ENCODE peak calls at places on chromosome 9, in six cellular contexts. U is gastrocnemius medialis, K is DND-41, J is AG09319, L is WTC11, N is heart left ventricle. Y is an unnamed sample.

GRCh38 chr9:83027153-83027867 is 35.6 kb downstream of the RASEF start:
- DNase-seq in U (no peak), K (no peak), J (peak), L (no peak), N (no peak), Y (no peak)

GRCh38 chr9:34382879-34383278 is 6.2 kb upstream of the MYORG start:
- DNase-seq in U (no peak), K (no peak), J (no peak), L (no peak), N (no peak), Y (no peak)

GRCh38 chr9:15961217-15961616 is 408.4 kb downstream of the CCDC171 start:
- DNase-seq in U (no peak), K (no peak), J (no peak), L (no peak), N (no peak), Y (no peak)

GRCh38 chr9:21616082-21616778 is 134.1 kb upstream of the IFNE start:
- DNase-seq in U (no peak), K (no peak), J (peak), L (no peak), N (no peak), Y (no peak)

GRCh38 chr9:134964686-134965085 is 47.0 kb upstream of the FCN1 start:
- DNase-seq in U (no peak), K (no peak), J (no peak), L (no peak), N (no peak), Y (no peak)

GRCh38 chr9:99121604-99122003 is 16.7 kb downstream of the TGFBR1 start:
- DNase-seq in U (no peak), K (no peak), J (no peak), L (no peak), N (no peak), Y (no peak)

GRCh38 chr9:89513836-89514235 is 15.9 kb upstream of the SEMA4D start:
- DNase-seq in U (no peak), K (no peak), J (no peak), L (no peak), N (no peak), Y (no peak)

GRCh38 chr9:75482566-75482965 is 394.3 kb downstream of the OSTF1 start:
- DNase-seq in U (no peak), K (no peak), J (no peak), L (no peak), N (no peak), Y (no peak)

GRCh38 chr9:12875216-12875615 is 100.4 kb downstream of the LURAP1L start:
- DNase-seq in U (no peak), K (no peak), J (no peak), L (no peak), N (no peak), Y (no peak)

GRCh38 chr9:136085815-136086212 is 9.3 kb downstream of the NACC2 start:
- DNase-seq in U (peak), K (no peak), J (no peak), L (no peak), N (peak), Y (no peak)

GRCh38 chr9:106916491-106917235 is 53.7 kb downstream of the ZNF462 start:
- DNase-seq in U (no peak), K (no peak), J (no peak), L (no peak), N (peak), Y (no peak)

GRCh38 chr9:7779201-7779600 is 20.4 kb downstream of the DMAC1 start:
- DNase-seq in U (no peak), K (no peak), J (no peak), L (no peak), N (no peak), Y (no peak)

GRCh38 chr9:97852399-97853055 is 499 bp upstream of the FOXE1 start:
- DNase-seq in U (no peak), K (no peak), J (no peak), L (peak), N (no peak), Y (no peak)

GRCh38 chr9:97854696-97855485 is 1.9 kb downstream of the FOXE1 start:
- DNase-seq in U (no peak), K (no peak), J (no peak), L (no peak), N (no peak), Y (no peak)

GRCh38 chr9:97855486-97855875 is 2.5 kb downstream of the FOXE1 start:
- DNase-seq in U (no peak), K (no peak), J (no peak), L (no peak), N (no peak), Y (no peak)

GRCh38 chr9:97853056-97853843 is at the start of gene FOXE1:
- DNase-seq in U (no peak), K (no peak), J (no peak), L (peak), N (no peak), Y (no peak)

GRCh38 chr9:97853844-97854695 is 1.0 kb downstream of the FOXE1 start:
- DNase-seq in U (no peak), K (no peak), J (no peak), L (peak), N (no peak), Y (no peak)
- TF ChIP-seq CTCF in U (no peak), K (no peak), J (no peak), L (no peak), N (no peak), Y (peak)

GRCh38 chr9:133437753-133438531 is 15.8 kb downstream of the ADAMTS13 start:
- DNase-seq in U (no peak), K (no peak), J (no peak), L (peak), N (no peak), Y (no peak)
- TF ChIP-seq CTCF in U (no peak), K (no peak), J (no peak), L (no peak), N (no peak), Y (peak)

GRCh38 chr9:78118742-78119473 is 87.3 kb upstream of the GNAQ start:
- DNase-seq in U (no peak), K (no peak), J (no peak), L (no peak), N (no peak), Y (no peak)

GRCh38 chr9:78109075-78109474 is 77.5 kb upstream of the GNAQ start:
- DNase-seq in U (no peak), K (no peak), J (no peak), L (no peak), N (no peak), Y (no peak)

GRCh38 chr9:78114581-78114980 is 83.0 kb upstream of the GNAQ start:
- DNase-seq in U (no peak), K (no peak), J (no peak), L (no peak), N (no peak), Y (no peak)

GRCh38 chr9:78112004-78112403 is 80.4 kb upstream of the GNAQ start:
- DNase-seq in U (no peak), K (no peak), J (no peak), L (no peak), N (no peak), Y (no peak)

DNA sequence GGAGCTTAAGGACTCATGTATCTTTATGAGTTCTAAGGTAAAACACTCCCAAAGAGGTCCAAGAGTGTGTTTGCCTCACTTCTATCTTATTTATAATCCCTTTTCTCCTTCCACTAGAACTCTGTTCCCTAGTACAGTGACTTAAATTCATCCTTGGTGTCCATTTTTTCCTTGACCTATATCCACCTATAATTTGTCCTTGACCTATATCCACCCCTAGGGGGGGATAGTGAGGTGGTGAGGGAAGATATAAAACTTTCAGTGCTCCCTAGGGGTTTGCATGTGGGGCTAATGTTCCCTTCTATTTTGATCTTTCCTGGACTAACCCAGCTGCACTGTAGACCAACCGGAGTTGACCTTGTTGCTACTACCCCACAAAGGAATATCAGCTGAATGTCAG is 83.5 kb upstream of the GNAQ start:
- DNase-seq in U (no peak), K (no peak), J (no peak), L (no peak), N (no peak), Y (no peak)
- TF ChIP-seq CTCF in U (no peak), K (peak), J (peak), L (peak), N (no peak), Y (peak)

GRCh38 chr9:5714501-5715401 is 85.8 kb downstream of the RIC1 start:
- DNase-seq in U (no peak), K (no peak), J (no peak), L (no peak), N (no peak), Y (no peak)
- TF ChIP-seq CTCF in U (no peak), K (peak), J (peak), L (no peak), N (no peak), Y (peak)

GRCh38 chr9:122213589-122214413 is 15.0 kb downstream of the LHX6 start:
- DNase-seq in U (no peak), K (no peak), J (no peak), L (peak), N (no peak), Y (peak)
- TF ChIP-seq CTCF in U (no peak), K (no peak), J (no peak), L (no peak), N (no peak), Y (peak)

GRCh38 chr9:1042466-1042865 is 7.7 kb upstream of the DMRT2 start:
- DNase-seq in U (no peak), K (no peak), J (no peak), L (peak), N (no peak), Y (peak)
- TF ChIP-seq CTCF in U (peak), K (no peak), J (no peak), L (peak), N (no peak), Y (peak)

DNA sequence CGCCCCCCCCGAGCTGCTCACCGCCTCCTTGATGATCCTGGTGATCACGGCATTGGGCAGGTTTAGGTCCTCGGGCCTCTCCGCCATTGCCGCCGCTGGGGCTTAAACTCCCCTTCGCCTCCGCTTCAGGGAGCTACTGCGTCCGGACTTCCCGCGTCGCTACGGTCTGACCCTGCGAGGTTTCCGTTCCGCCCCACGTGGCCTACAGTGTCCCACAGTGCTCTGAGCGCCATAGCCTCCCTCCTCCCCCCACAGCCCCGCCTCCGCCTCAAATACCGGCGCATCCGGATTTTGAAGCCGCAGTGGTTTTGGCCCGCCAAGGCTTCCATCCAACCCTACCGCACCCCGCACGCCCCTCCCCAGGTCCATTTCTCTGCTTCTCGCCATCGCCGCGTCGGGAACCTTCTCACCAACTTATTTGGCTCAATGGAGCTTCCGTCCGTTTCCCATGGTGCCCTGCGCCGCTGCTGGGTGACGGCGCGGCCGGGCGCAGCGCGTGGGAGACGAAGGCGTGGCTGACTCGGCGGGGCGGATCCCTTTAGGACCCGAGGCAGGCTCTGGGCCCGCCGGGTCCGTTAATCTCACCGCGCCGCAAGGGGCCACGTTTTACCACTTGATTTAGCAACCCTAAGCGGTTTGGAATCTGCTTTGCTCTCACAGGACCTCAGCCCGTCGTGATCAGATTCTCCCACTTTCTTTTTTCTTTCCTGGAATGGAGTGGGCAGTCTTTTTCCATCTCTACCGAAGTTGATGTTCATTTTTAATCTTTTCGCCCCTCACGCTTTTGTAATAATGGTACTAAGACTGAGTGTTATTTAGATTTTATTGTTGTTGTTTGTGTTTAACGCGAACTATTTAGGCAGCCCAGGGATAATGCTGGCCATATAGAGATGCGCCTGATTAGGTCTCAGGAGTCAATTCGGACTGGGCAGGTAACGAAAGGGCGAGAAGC is at the start of the genes C9orf43 and POLE3:
- DNase-seq in U (peak), K (peak), J (peak), L (peak), N (peak), Y (peak)
- TF ChIP-seq CTCF in U (no peak), K (peak), J (no peak), L (no peak), N (no peak), Y (no peak)

GRCh38 chr9:122005597-122005996 is 87.5 kb downstream of the TTLL11 start:
- DNase-seq in U (no peak), K (no peak), J (no peak), L (no peak), N (no peak), Y (peak)
- TF ChIP-seq CTCF in U (no peak), K (no peak), J (peak), L (peak), N (peak), Y (peak)

DNA sequence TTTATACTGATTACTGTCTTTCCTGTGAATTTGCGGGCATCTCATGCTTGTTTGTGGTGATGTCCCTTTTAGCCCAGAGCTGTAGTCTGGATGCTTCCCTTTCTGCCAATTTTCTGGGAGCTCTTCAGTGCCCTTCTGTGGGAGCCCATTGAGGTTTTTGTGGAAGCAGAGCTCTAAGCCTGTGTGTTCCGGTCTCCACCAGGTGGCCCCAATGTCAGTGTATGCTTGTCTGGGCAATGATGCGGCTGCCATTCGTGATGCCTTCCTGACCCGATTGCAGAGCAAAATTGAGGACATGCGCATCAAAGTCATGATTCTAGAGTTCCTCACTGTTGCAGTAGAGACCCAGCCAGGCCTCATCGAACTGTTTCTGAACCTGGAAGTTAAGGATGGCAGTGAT is 35.1 kb downstream of the SH3GLB2 start:
- DNase-seq in U (no peak), K (no peak), J (no peak), L (peak), N (no peak), Y (no peak)
- TF ChIP-seq CTCF in U (peak), K (peak), J (peak), L (no peak), N (no peak), Y (peak)

GRCh38 chr9:109194157-109194556 is 27.1 kb upstream of the FRRS1L start:
- DNase-seq in U (no peak), K (no peak), J (peak), L (no peak), N (no peak), Y (no peak)

GRCh38 chr9:109191746-109192145 is 24.7 kb upstream of the FRRS1L start:
- DNase-seq in U (no peak), K (no peak), J (no peak), L (no peak), N (no peak), Y (no peak)

GRCh38 chr9:109190151-109190550 is 23.1 kb upstream of the FRRS1L start:
- DNase-seq in U (no peak), K (no peak), J (no peak), L (no peak), N (no peak), Y (no peak)

GRCh38 chr9:109186857-109187256 is 19.8 kb upstream of the FRRS1L start:
- DNase-seq in U (no peak), K (no peak), J (no peak), L (no peak), N (no peak), Y (no peak)

GRCh38 chr9:109192732-109193361 is 25.8 kb upstream of the FRRS1L start:
- DNase-seq in U (no peak), K (peak), J (no peak), L (peak), N (no peak), Y (peak)
- TF ChIP-seq CTCF in U (no peak), K (peak), J (peak), L (peak), N (peak), Y (peak)

Y was measured in progenitor cell of endocrine pancreas.